ENCODE peak calls at places on chromosomes 4 and X, in eight cellular contexts. D is HCT116, X is K562, Y is HepG2, Q is GM23338, U is Panc1, K is upper lobe of left lung, T is GM12878. H is an unnamed sample.

GRCh38 chr4:74845834-74846233 is 51.5 kb upstream of the BTC start:
- ATAC-seq in D (no peak), X (no peak), Y (no peak), Q (no peak), U (no peak), K (no peak), T (no peak), H (no peak)

GRCh38 chr4:148057425-148058020 is 325.6 kb downstream of the ARHGAP10 start:
- ATAC-seq in D (no peak), X (no peak), Y (no peak), Q (no peak), U (no peak), K (no peak), T (peak; percentile 52), H (no peak)

GRCh38 chrX:57417827-57418226 is 131.3 kb downstream of the FAAH2 start:
- ATAC-seq in D (no peak), X (no peak), Y (no peak), Q (no peak), U (no peak), K (no peak), T (peak; percentile 82), H (no peak)

GRCh38 chrX:42948723-42949122 is 170.8 kb upstream of the PPP1R2C start:
- ATAC-seq in D (no peak), X (no peak), Y (no peak), Q (no peak), U (no peak), K (no peak), T (no peak), H (no peak)

GRCh38 chrX:26295425-26295824 is 79.5 kb downstream of the MAGEB5 start:
- ATAC-seq in D (no peak), X (no peak), Y (no peak), Q (no peak), U (no peak), K (no peak), T (no peak), H (no peak)

GRCh38 chr4:114052227-114052626 is 72.8 kb upstream of the ARSJ start:
- ATAC-seq in D (no peak), X (no peak), Y (no peak), Q (no peak), U (no peak), K (peak; percentile 55), T (no peak), H (no peak)

GRCh38 chr4:1126506-1126905 is 13.1 kb upstream of the RNF212 start:
- ATAC-seq in D (no peak), X (no peak), Y (no peak), Q (no peak), U (no peak), K (no peak), T (no peak), H (no peak)

GRCh38 chrX:39162322-39162721 is 361.1 kb downstream of the MID1IP1 start:
- ATAC-seq in D (no peak), X (peak; percentile 35), Y (no peak), Q (peak; percentile 81), U (no peak), K (no peak), T (no peak), H (peak; percentile 57)

GRCh38 chr4:155510771-155511170 is 134.0 kb upstream of the MAP9 start:
- ATAC-seq in D (no peak), X (no peak), Y (no peak), Q (no peak), U (no peak), K (no peak), T (no peak), H (no peak)

GRCh38 chr4:108466936-108467902 is 153.2 kb upstream of the RPL34 start:
- ATAC-seq in D (no peak), X (peak; percentile 42), Y (no peak), Q (no peak), U (no peak), K (no peak), T (peak; percentile 79), H (no peak)

GRCh38 chr4:73139245-73139644 is 69.7 kb upstream of the COX18 start:
- ATAC-seq in D (no peak), X (no peak), Y (no peak), Q (no peak), U (no peak), K (no peak), T (no peak), H (no peak)

GRCh38 chrX:38233891-38234807 is 13.5 kb upstream of the SRPX start:
- ATAC-seq in D (peak; percentile 27), X (no peak), Y (peak; percentile 49), Q (no peak), U (no peak), K (peak; percentile 19), T (no peak), H (peak; percentile 81)

GRCh38 chrX:129115104-129115503 is 408.2 kb downstream of the SMARCA1 start:
- ATAC-seq in D (peak; percentile 72), X (peak; percentile 68), Y (peak; percentile 49), Q (peak; percentile 73), U (no peak), K (no peak), T (peak; percentile 82), H (no peak)

GRCh38 chr4:183798249-183798920 is 106.7 kb upstream of the STOX2 start:
- ATAC-seq in D (peak; percentile 56), X (no peak), Y (peak; percentile 35), Q (peak; percentile 16), U (peak; percentile 56), K (no peak), T (peak; percentile 24), H (no peak)

GRCh38 chrX:26234177-26234576 is 18.2 kb downstream of the MAGEB5 start:
- ATAC-seq in D (no peak), X (no peak), Y (no peak), Q (no peak), U (no peak), K (no peak), T (no peak), H (no peak)

GRCh38 chr4:89898304-89898716 is 3.7 kb downstream of the MMRN1 start:
- ATAC-seq in D (no peak), X (no peak), Y (no peak), Q (peak; percentile 23), U (no peak), K (peak; percentile 59), T (peak; percentile 68), H (no peak)

GRCh38 chr4:144421839-144422565 is 224.0 kb upstream of the HHIP start:
- ATAC-seq in D (no peak), X (no peak), Y (no peak), Q (peak; percentile 67), U (no peak), K (no peak), T (no peak), H (peak; percentile 40)

GRCh38 chr4:161762796-161763195 is 401.0 kb downstream of the FSTL5 start:
- ATAC-seq in D (no peak), X (no peak), Y (no peak), Q (no peak), U (no peak), K (no peak), T (no peak), H (no peak)

GRCh38 chrX:47745386-47745785 is 86.4 kb upstream of the UXT start:
- ATAC-seq in D (no peak), X (no peak), Y (no peak), Q (no peak), U (no peak), K (no peak), T (no peak), H (no peak)

GRCh38 chr4:138290803-138291202 is 48.7 kb upstream of the SLC7A11 start:
- ATAC-seq in D (no peak), X (no peak), Y (no peak), Q (no peak), U (no peak), K (no peak), T (no peak), H (no peak)

GRCh38 chr4:10048931-10049655 is 27.8 kb upstream of the SLC2A9 start:
- ATAC-seq in D (no peak), X (no peak), Y (no peak), Q (no peak), U (no peak), K (no peak), T (no peak), H (no peak)

GRCh38 chr4:53908661-53909078 is 155.7 kb downstream of the CHIC2 start:
- ATAC-seq in D (peak; percentile 93), X (peak; percentile 94), Y (peak; percentile 90), Q (peak; percentile 72), U (peak; percentile 86), K (peak; percentile 76), T (peak; percentile 83), H (peak; percentile 89)
- TF ChIP-seq POLR2AphosphoS5 in D (no peak), X (no peak), Y (no peak), Q (no peak), U (no peak), K (no peak), T (no peak), H (peak; percentile 53)

DNA sequence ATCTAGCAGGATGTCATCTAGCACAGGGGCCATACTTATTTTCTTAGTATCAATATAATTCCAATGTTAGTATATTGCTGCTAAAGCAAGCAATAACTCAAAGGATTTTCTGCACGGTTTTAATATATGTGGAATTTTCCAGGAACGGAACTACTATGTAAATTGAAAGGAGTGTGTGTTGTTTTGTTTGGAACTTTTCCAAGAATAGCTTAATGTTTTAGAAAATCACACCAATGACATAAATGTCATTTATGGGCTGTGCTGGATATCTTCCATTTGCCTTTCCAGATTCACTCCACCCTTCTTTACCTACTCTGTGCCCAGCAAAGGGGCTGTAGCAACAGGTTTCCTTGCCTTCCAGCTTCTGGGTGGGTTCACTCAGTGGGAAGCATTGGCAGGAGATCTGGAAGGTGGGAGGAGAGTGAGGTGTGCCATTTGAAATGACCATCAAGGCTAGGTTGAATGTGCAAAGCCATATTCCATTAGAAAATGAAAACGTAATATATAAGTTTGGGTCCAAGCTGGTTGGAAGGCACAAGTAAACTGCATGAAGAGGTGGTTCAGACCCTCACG is 25.2 kb upstream of the ZFX start:
- ATAC-seq in D (no peak), X (no peak), Y (no peak), Q (no peak), U (peak; percentile 29), K (no peak), T (no peak), H (no peak)
- TF ChIP-seq POLR2AphosphoS5 in D (no peak), X (no peak), Y (no peak), Q (no peak), U (no peak), K (no peak), T (no peak), H (no peak)

DNA sequence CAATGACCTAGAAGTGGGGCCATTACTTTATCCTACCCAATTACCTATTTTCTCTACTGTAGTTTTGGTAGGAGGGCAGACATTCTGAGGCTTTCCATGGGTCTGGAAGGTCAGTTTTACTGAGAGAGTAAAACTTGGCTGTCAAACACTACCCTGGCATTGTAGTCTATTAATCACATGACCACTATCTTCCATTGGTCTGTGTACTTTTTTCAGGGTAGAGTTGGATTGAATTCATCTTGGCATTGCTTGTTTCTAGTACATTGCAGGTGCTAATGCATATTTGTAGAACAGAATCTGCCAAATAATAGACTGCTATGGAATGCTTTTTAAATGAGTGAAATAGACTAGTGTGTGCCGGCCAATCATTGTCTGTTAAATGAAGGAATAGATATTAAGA is 271.9 kb downstream of the STIM2 start:
- ATAC-seq in D (no peak), X (no peak), Y (no peak), Q (no peak), U (no peak), K (no peak), T (no peak), H (no peak)
- TF ChIP-seq POLR2AphosphoS5 in D (no peak), X (no peak), Y (no peak), Q (no peak), U (no peak), K (no peak), T (no peak), H (no peak)

GRCh38 chrX:1906028-1906427 is 291.2 kb downstream of the ASMT start:
- ATAC-seq in D (no peak), X (no peak), Y (no peak), Q (no peak), U (no peak), K (peak; percentile 57), T (no peak), H (no peak)
- TF ChIP-seq POLR2AphosphoS5 in D (no peak), X (no peak), Y (no peak), Q (no peak), U (no peak), K (no peak), T (no peak), H (no peak)

H was measured in gastroesophageal sphincter.